ENCODE peak calls at places on chromosomes 2 and 18, in eight cellular contexts. U is T-helper 17 cell, K is erythroblast, Q is HuH-7, Z is AG20443, A is left ventricle myocardium inferior, L is HTR-8/SVneo, J is Ammon's horn. B is an unnamed sample.

GRCh38 chr2:204665244-204665643 is 120.0 kb downstream of the PARD3B start:
- DNase-seq in U (no peak), K (no peak), Q (no peak), Z (peak), A (no peak), L (no peak), J (no peak), B (no peak)

GRCh38 chr2:85862426-85862825 is 26.4 kb downstream of the ST3GAL5 start:
- DNase-seq in U (no peak), K (no peak), Q (no peak), Z (no peak), A (no peak), L (no peak), J (no peak), B (no peak)

GRCh38 chr18:3447035-3447894 is 2.7 kb upstream of the TGIF1 start:
- DNase-seq in U (no peak), K (peak), Q (no peak), Z (peak), A (peak), L (no peak), J (peak), B (peak)

GRCh38 chr18:57832730-57833129 is 29.6 kb upstream of the ATP8B1 start:
- DNase-seq in U (no peak), K (peak), Q (no peak), Z (no peak), A (no peak), L (no peak), J (no peak), B (peak)

GRCh38 chr18:73409242-73409641 is 541.5 kb upstream of the NETO1 start:
- DNase-seq in U (no peak), K (no peak), Q (no peak), Z (no peak), A (no peak), L (no peak), J (no peak), B (no peak)

GRCh38 chr18:56913970-56914369 is 232.9 kb upstream of the BOD1L2 start:
- DNase-seq in U (no peak), K (no peak), Q (no peak), Z (no peak), A (no peak), L (no peak), J (no peak), B (no peak)

GRCh38 chr2:233912799-233913423 is 4.3 kb upstream of the TRPM8 start:
- DNase-seq in U (no peak), K (peak), Q (peak), Z (peak), A (no peak), L (peak), J (no peak), B (peak)

GRCh38 chr2:162002623-162003200 is 71.3 kb downstream of the DPP4 start:
- DNase-seq in U (no peak), K (no peak), Q (no peak), Z (no peak), A (no peak), L (no peak), J (peak), B (no peak)

GRCh38 chr2:52144588-52144987 is 1112.7 kb upstream of the NRXN1 start:
- DNase-seq in U (no peak), K (no peak), Q (no peak), Z (no peak), A (no peak), L (no peak), J (no peak), B (no peak)

GRCh38 chr18:13245481-13246000 is 27.0 kb downstream of the LDLRAD4 start:
- DNase-seq in U (no peak), K (no peak), Q (no peak), Z (no peak), A (no peak), L (no peak), J (no peak), B (no peak)